ENCODE peak calls at places on chromosomes 13 and 19, in five cellular contexts. N is osteoblast, B is IMR-90, L is uterus, Z is left lung. H is an unnamed sample.

GRCh38 chr13:79722885-79723445 is 242.0 kb downstream of the NDFIP2 start:
- DNase-seq in L (no peak), B (no peak), N (no peak), Z (no peak), H (no peak)

GRCh38 chr19:54523403-54523802 is 20.8 kb downstream of the LAIR2 start:
- DNase-seq in Z (no peak), N (no peak), L (no peak), B (peak; percentile 39), H (peak; percentile 50)

GRCh38 chr13:101942038-101942437 is 459.8 kb downstream of the FGF14 start:
- DNase-seq in L (no peak), B (peak; percentile 16), N (peak; percentile 27), Z (no peak), H (no peak)

GRCh38 chr19:17848598-17849292 is 963 bp upstream of the JAK3 start:
- DNase-seq in B (no peak), L (no peak), Z (no peak), N (peak; percentile 35), H (no peak)

GRCh38 chr13:111875922-111876321 is 191.0 kb upstream of the SOX1 start:
- DNase-seq in Z (peak; percentile 39), L (no peak), B (no peak), N (no peak), H (no peak)

GRCh38 chr13:47298506-47298905 is 401.7 kb upstream of the HTR2A start:
- DNase-seq in Z (no peak), L (no peak), B (peak; percentile 4), N (no peak), H (no peak)

GRCh38 chr19:677201-677600 is 1.0 kb downstream of the FSTL3 start:
- DNase-seq in Z (no peak), L (peak; percentile 80), N (peak; percentile 99), B (peak; percentile 79), H (no peak)

GRCh38 chr19:2058570-2059421 is 7.8 kb upstream of the MKNK2 start:
- DNase-seq in L (no peak), Z (no peak), B (no peak), N (peak; percentile 52), H (no peak)

GRCh38 chr13:77016241-77016812 is 10.6 kb downstream of the FBXL3 start:
- DNase-seq in N (no peak), B (no peak), Z (no peak), L (no peak), H (no peak)

GRCh38 chr19:18057557-18057956 is 29.2 kb downstream of the IL12RB1 start:
- DNase-seq in L (no peak), B (no peak), Z (no peak), N (peak; percentile 66), H (no peak)

GRCh38 chr19:57688011-57688763 is 6.4 kb downstream of the ZNF551 start:
- DNase-seq in L (no peak), N (no peak), Z (no peak), B (no peak), H (no peak)

GRCh38 chr19:17751103-17751911 is at the start of gene FCHO1:
- DNase-seq in L (no peak), N (peak; percentile 74), B (no peak), Z (peak; percentile 87), H (peak; percentile 92)

GRCh38 chr19:58182577-58182988 is 278 bp upstream of the ZNF274 start:
- DNase-seq in Z (no peak), L (no peak), B (no peak), N (no peak), H (no peak)

GRCh38 chr13:20337894-20338551 is 105.9 kb upstream of the GJB6 start:
- DNase-seq in B (no peak), N (no peak), Z (no peak), L (no peak), H (no peak)

GRCh38 chr13:65034266-65034665 is 2195.9 kb downstream of the PCDH9 start:
- DNase-seq in N (no peak), B (no peak), Z (peak; percentile 61), L (no peak), H (no peak)

GRCh38 chr13:21427741-21428140 is 31.4 kb downstream of the ZDHHC20 start:
- DNase-seq in L (no peak), N (no peak), B (no peak), Z (no peak), H (peak; percentile 13)

GRCh38 chr19:9934132-9934950 is 2.0 kb downstream of the OLFM2 start:
- DNase-seq in B (peak; percentile 69), L (peak; percentile 89), N (peak; percentile 98), Z (peak; percentile 86), H (peak; percentile 73)

DNA sequence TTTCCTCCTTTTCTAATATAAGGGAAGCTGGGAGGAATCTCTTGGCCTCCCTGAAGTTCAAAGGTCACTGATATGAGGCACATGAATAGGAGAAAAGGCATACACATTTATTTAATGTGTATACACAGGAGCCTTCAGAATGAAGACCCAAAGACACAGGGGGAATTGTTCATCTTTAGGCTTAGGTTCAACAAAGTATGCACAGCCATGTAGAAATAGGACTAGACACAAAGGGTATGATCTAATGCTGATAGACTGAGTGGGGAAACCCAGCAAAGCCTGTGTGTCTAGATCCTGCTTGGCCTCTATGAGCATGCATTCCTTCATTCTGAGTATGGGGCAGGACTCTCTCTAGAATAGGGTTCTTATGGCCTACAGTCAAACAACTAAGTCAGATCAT is 177.1 kb upstream of the RFC3 start:
- DNase-seq in N (no peak), L (no peak), Z (no peak), B (peak; percentile 18), H (no peak)
- TF ChIP-seq CTCF in N (no peak), L (no peak), Z (no peak), B (no peak), H (no peak)

GRCh38 chr19:41547569-41547968 is 28.4 kb upstream of the CEACAM21 start:
- DNase-seq in B (no peak), Z (no peak), N (no peak), L (no peak), H (no peak)
- H3K4me3 ChIP-seq in B (no peak overlapping the region), Z (no peak overlapping the region), N (no peak overlapping the region), L (no peak overlapping the region), H (no peak overlapping the region)

GRCh38 chr19:49155830-49156346 is 692 bp upstream of the HRC start:
- DNase-seq in L (no peak), B (no peak), N (peak; percentile 85), Z (peak; percentile 20), H (no peak)
- H3K27me3 ChIP-seq in L (no peaks in the 10 kb centered on the region), B (peaks cover 8% of the 10 kb centered on the region), N (peaks cover 3% of the 10 kb centered on the region), Z (no peaks in the 10 kb centered on the region), H (peaks cover 3% of the 10 kb centered on the region)

DNA sequence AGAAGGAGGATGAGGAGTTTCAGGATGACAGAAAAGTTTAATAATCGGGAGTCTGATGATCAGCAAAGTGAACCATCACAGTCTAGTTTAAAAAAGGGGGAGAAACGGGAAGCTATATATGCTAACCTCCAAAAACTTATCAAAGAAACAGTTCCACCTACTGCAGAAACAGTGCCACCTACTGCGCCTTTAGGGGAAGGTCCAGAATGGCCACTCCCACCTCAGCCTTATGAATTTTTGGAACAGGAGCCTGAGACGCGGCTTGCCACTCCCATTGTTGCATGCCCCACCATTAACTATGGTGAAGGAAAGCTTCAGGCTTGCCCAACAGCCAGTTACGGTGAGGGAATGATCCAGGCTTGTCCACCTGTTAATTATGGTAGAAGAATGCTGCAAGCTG is 929.0 kb downstream of the SLITRK6 start:
- DNase-seq in L (no peak), B (no peak), N (no peak), Z (no peak), H (no peak)
- TF ChIP-seq CTCF in L (no peak), B (peak; percentile 17), N (no peak), Z (no peak), H (no peak)

DNA sequence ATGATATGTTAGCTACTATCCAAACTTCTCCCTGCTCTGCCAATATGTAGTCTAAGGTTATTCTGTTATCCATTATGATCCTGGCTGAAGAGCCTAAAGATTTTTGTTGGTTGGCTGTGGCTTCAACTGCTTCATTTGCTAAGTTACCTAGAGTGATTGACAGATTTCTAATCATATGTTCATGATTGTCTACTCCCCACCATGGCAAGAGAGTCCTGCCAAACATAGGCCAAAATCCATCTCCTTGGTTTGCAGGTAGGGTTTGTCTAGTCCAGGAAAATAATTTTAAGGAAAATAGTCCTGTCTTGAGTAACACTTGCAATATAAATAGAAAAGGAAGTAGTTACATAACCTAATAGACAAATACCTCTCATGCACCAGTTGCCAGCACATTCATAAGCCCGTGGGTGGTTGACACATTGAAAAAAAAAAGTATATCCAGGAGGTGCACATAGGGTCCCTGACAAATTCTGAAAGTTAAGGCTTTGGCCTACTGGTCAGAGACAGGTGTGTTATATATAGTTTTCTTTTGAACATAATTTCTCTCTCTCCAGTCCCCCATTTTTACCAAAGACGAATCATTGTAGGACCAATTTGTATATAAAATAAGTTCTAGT is 5.4 kb upstream of the CBY2 start:
- DNase-seq in L (no peak), B (no peak), Z (no peak), N (peak; percentile 58), H (peak; percentile 50)
- H3K4me3 ChIP-seq in L (no peak overlapping the region), B (no peak overlapping the region), Z (no peak overlapping the region), N (no peak overlapping the region), H (no peak overlapping the region)

DNA sequence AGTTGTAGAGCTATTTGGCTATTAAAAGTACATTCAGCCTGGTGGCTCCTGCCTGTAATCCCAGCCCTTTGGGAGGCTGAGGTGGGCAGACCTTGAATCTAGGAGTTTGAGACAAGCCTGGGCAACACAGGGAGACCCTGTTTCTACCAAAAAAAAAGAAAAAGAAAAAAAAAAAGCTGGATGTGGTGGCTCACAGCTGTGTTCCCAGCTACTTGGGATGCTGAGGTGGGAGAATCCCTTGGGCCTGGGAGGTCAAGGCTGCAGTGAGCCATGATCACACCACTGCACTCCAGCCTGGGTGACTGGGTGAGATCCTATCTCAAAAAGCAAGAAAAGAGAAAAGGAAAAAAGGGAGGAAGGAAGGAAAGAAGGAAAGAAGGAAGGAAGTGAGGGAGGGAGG is 9.6 kb upstream of the IZUMO2 start:
- DNase-seq in L (no peak), B (no peak), Z (no peak), N (no peak), H (no peak)
- H3K27me3 ChIP-seq in L (no peaks in the 10 kb centered on the region), B (no peaks in the 10 kb centered on the region), Z (no peaks in the 10 kb centered on the region), N (no peaks in the 10 kb centered on the region), H (no peaks in the 10 kb centered on the region)

H was measured in GM06990.